ENCODE peak calls at places on chromosome 7, in four cellular contexts. K is NCI-H2081, B is transverse colon, V is cardiac fibroblast. G is an unnamed sample.

GRCh38 chr7:113751547-113751946 is 167.3 kb downstream of the PPP1R3A start:
- DNase-seq in K (no peak), B (no peak), V (no peak), G (no peak)

GRCh38 chr7:140605337-140605736 is 35.3 kb downstream of the DENND2A start:
- DNase-seq in K (no peak), B (no peak), V (no peak), G (no peak)

GRCh38 chr7:121032645-121033460 is 44.3 kb downstream of the CPED1 start:
- DNase-seq in K (no peak), B (no peak), V (no peak), G (no peak)

GRCh38 chr7:151245360-151246160 is 2.9 kb downstream of the SMARCD3 start:
- DNase-seq in K (no peak), B (peak), V (peak), G (no peak)

GRCh38 chr7:88217675-88218427 is 2.0 kb downstream of the SRI start:
- DNase-seq in K (no peak), B (no peak), V (no peak), G (no peak)

GRCh38 chr7:39333701-39334100 is 232.5 kb upstream of the YAE1 start:
- DNase-seq in K (no peak), B (no peak), V (no peak), G (no peak)

GRCh38 chr7:42212541-42213090 is 24.4 kb downstream of the GLI3 start:
- DNase-seq in K (no peak), B (no peak), V (no peak), G (no peak)

GRCh38 chr7:3282457-3282856 is 18.6 kb upstream of the SDK1 start:
- DNase-seq in K (no peak), B (no peak), V (peak), G (no peak)

GRCh38 chr7:73626814-73627213 is 2.5 kb upstream of the MLXIPL start:
- DNase-seq in K (no peak), B (no peak), V (peak), G (no peak)

GRCh38 chr7:37031571-37032257 is 307.4 kb upstream of the AOAH start:
- DNase-seq in K (peak), B (peak), V (peak), G (no peak)

GRCh38 chr7:150487625-150488024 is 27.0 kb upstream of the GIMAP7 start:
- DNase-seq in K (no peak), B (no peak), V (no peak), G (no peak)

GRCh38 chr7:47392241-47392759 is 189.6 kb downstream of the TNS3 start:
- DNase-seq in K (no peak), B (no peak), V (peak), G (peak)

GRCh38 chr7:80392229-80393169 is 119.4 kb downstream of the GNAT3 start:
- DNase-seq in K (peak), B (no peak), V (peak), G (no peak)

GRCh38 chr7:106065560-106066500 is 46.3 kb downstream of the SYPL1 start:
- DNase-seq in K (no peak), B (peak), V (no peak), G (no peak)

GRCh38 chr7:101848168-101848951 is 30.9 kb downstream of the CUX1 start:
- DNase-seq in K (no peak), B (no peak), V (no peak), G (no peak)

GRCh38 chr7:64946772-64947171 is 43.7 kb downstream of the ZNF273 start:
- DNase-seq in K (no peak), B (no peak), V (peak), G (no peak)

GRCh38 chr7:27141138-27141537 is 2.3 kb downstream of the HOXA5 start:
- DNase-seq in K (no peak), B (no peak), V (no peak), G (no peak)

GRCh38 chr7:139702313-139702731 is 75.5 kb downstream of the HIPK2 start:
- DNase-seq in K (no peak), B (peak), V (peak), G (no peak)

GRCh38 chr7:154646126-154647013 is 356.6 kb downstream of the PAXIP1 start:
- DNase-seq in K (no peak), B (no peak), V (no peak), G (no peak)

GRCh38 chr7:69489533-69489932 is 108.7 kb upstream of the AUTS2 start:
- DNase-seq in K (no peak), B (no peak), V (no peak), G (no peak)

GRCh38 chr7:61576-62360 is 130.6 kb upstream of the FAM20C start:
- DNase-seq in K (no peak), B (peak), V (no peak), G (no peak)

GRCh38 chr7:73823873-73824597 is 6.8 kb upstream of the CLDN4 start:
- DNase-seq in K (no peak), B (peak), V (no peak), G (no peak)

GRCh38 chr7:100053201-100053600 is 3.6 kb downstream of the ZSCAN21 start:
- DNase-seq in K (peak), B (peak), V (peak), G (peak)

GRCh38 chr7:33107136-33108066 is 1.8 kb downstream of the RP9 start:
- DNase-seq in K (peak), B (peak), V (peak), G (no peak)

GRCh38 chr7:122803323-122803722 is 82.9 kb downstream of the CADPS2 start:
- DNase-seq in K (no peak), B (no peak), V (peak), G (no peak)

G was measured in hippocampal formation.